ENCODE peak calls at places on chromosomes 4 and X, in five cellular contexts. M is GM12878, B is HEK293T, Q is HepG2, H is H1. C is an unnamed sample.

GRCh38 chr4:53174824-53175223 is 191.0 kb downstream of the SCFD2 start:
- DNase-seq in B (no peak), H (no peak), Q (no peak), M (no peak), C (no peak)

GRCh38 chr4:144518181-144518895 is 127.6 kb upstream of the HHIP start:
- DNase-seq in M (no peak), H (no peak), B (no peak), Q (no peak), C (no peak)

GRCh38 chrX:22742174-22742573 is 257.6 kb upstream of the DDX53 start:
- DNase-seq in H (no peak), Q (no peak), M (no peak), B (no peak), C (no peak)

GRCh38 chr4:87555751-87556619 is 26.8 kb upstream of the SPARCL1 start:
- DNase-seq in Q (no peak), B (no peak), M (no peak), H (no peak), C (no peak)

GRCh38 chr4:10157478-10158354 is 41.1 kb upstream of the WDR1 start:
- DNase-seq in Q (peak), H (peak), B (peak), M (peak), C (peak)

GRCh38 chr4:7941111-7942018 is 1.7 kb upstream of the AFAP1 start:
- DNase-seq in M (no peak), H (no peak), B (no peak), Q (no peak), C (no peak)

GRCh38 chr4:37682701-37683401 is 3.3 kb downstream of the RELL1 start:
- DNase-seq in Q (peak), B (no peak), H (no peak), M (peak), C (no peak)

GRCh38 chr4:95093936-95094929 is 336.5 kb downstream of the BMPR1B start:
- DNase-seq in H (no peak), Q (no peak), B (no peak), M (no peak), C (no peak)

GRCh38 chr4:119656986-119657635 is 28.5 kb upstream of the PDE5A start:
- DNase-seq in Q (no peak), B (no peak), H (no peak), M (no peak), C (no peak)

GRCh38 chr4:79121875-79122358 is 182.7 kb upstream of the PAQR3 start:
- DNase-seq in Q (no peak), H (no peak), M (no peak), B (no peak), C (no peak)

GRCh38 chr4:185424905-185425599 is 712 bp downstream of the UFSP2 start:
- DNase-seq in Q (peak), M (no peak), H (no peak), B (no peak), C (no peak)

GRCh38 chr4:83964996-83965541 is 429.2 kb downstream of the GPAT3 start:
- DNase-seq in B (no peak), Q (no peak), M (no peak), H (no peak), C (no peak)

GRCh38 chr4:150297861-150298474 is 219.7 kb downstream of the DCLK2 start:
- DNase-seq in Q (peak), H (no peak), M (peak), B (no peak), C (no peak)

GRCh38 chrX:48021026-48021900 is 14.5 kb downstream of the SPACA5 start:
- DNase-seq in M (peak), H (peak), Q (peak), B (peak), C (peak)

GRCh38 chrX:154714925-154715324 is 36.0 kb downstream of the GAB3 start:
- DNase-seq in Q (peak), H (peak), B (peak), M (no peak), C (peak)

GRCh38 chr4:123380728-123381716 is 15.6 kb upstream of the SPRY1 start:
- DNase-seq in B (no peak), Q (no peak), H (no peak), M (no peak), C (no peak)

GRCh38 chr4:94304365-94304971 is 38.2 kb downstream of the HPGDS start:
- DNase-seq in M (no peak), H (no peak), B (peak), Q (peak), C (peak)

GRCh38 chr4:113179996-113180395 is 130.5 kb downstream of the ANK2 start:
- DNase-seq in M (no peak), H (no peak), Q (no peak), B (no peak), C (no peak)

GRCh38 chrX:143455045-143455444 is 62.2 kb downstream of the SPANXN3 start:
- DNase-seq in B (no peak), Q (no peak), H (no peak), M (no peak), C (no peak)

GRCh38 chr4:185247151-185247550 is 37.8 kb downstream of the SNX25 start:
- DNase-seq in M (no peak), Q (no peak), B (no peak), H (no peak), C (no peak)

GRCh38 chr4:18366136-18366535 is 344.6 kb upstream of the LCORL start:
- DNase-seq in M (no peak), H (no peak), B (no peak), Q (no peak), C (no peak)

GRCh38 chrX:130715299-130715698 is 187.7 kb downstream of the ENOX2 start:
- DNase-seq in M (no peak), B (no peak), H (no peak), Q (no peak), C (no peak)

GRCh38 chr4:92521941-92522340 is 218.2 kb downstream of the GRID2 start:
- DNase-seq in H (no peak), B (no peak), M (no peak), Q (no peak), C (no peak)

GRCh38 chrX:104113237-104113965 is 1.1 kb downstream of the ZCCHC18 start:
- DNase-seq in Q (peak), B (peak), H (peak), M (no peak), C (peak)

GRCh38 chr4:17647927-17648326 is 33.5 kb downstream of the MED28 start:
- DNase-seq in H (no peak), Q (no peak), M (no peak), B (no peak), C (no peak)

GRCh38 chrX:74448669-74449068 is 27.4 kb downstream of the SLC16A2 start:
- DNase-seq in M (no peak), H (no peak), B (no peak), Q (no peak), C (no peak)

GRCh38 chrX:150227873-150228272 is 135.2 kb upstream of the MAMLD1 start:
- DNase-seq in B (no peak), M (no peak), Q (no peak), H (no peak), C (no peak)

GRCh38 chrX:150229481-150229880 is 133.6 kb upstream of the MAMLD1 start:
- DNase-seq in Q (no peak), B (no peak), M (no peak), H (no peak), C (no peak)

GRCh38 chrX:150227321-150227860 is 135.7 kb upstream of the MAMLD1 start:
- DNase-seq in Q (no peak), M (no peak), B (no peak), H (no peak), C (no peak)

GRCh38 chrX:150226223-150226965 is 136.7 kb upstream of the MAMLD1 start:
- DNase-seq in M (no peak), H (no peak), Q (no peak), B (no peak), C (no peak)

GRCh38 chrX:150229030-150229429 is 134.1 kb upstream of the MAMLD1 start:
- DNase-seq in M (no peak), Q (no peak), B (no peak), H (no peak), C (no peak)
- TF ChIP-seq SUZ12 in M (no peak), Q (no peak), B (no peak), H (no peak), C (no peak)

GRCh38 chrX:107715331-107716044 is 60.1 kb downstream of the TSC22D3 start:
- DNase-seq in B (no peak), M (no peak), H (no peak), Q (no peak), C (no peak)

GRCh38 chrX:107713205-107714195 is 62.1 kb downstream of the TSC22D3 start:
- DNase-seq in M (no peak), Q (no peak), B (no peak), H (no peak), C (no peak)

GRCh38 chrX:107716045-107716684 is 59.4 kb downstream of the TSC22D3 start:
- DNase-seq in M (no peak), H (no peak), Q (no peak), B (peak), C (no peak)

GRCh38 chrX:107712231-107713204 is 63.1 kb downstream of the TSC22D3 start:
- DNase-seq in M (no peak), H (no peak), Q (no peak), B (no peak), C (no peak)

GRCh38 chrX:107714196-107714811 is 61.3 kb downstream of the TSC22D3 start:
- DNase-seq in M (no peak), H (no peak), Q (no peak), B (no peak), C (no peak)
- TF ChIP-seq SUZ12 in M (no peak), H (no peak), Q (no peak), B (no peak), C (no peak)

DNA sequence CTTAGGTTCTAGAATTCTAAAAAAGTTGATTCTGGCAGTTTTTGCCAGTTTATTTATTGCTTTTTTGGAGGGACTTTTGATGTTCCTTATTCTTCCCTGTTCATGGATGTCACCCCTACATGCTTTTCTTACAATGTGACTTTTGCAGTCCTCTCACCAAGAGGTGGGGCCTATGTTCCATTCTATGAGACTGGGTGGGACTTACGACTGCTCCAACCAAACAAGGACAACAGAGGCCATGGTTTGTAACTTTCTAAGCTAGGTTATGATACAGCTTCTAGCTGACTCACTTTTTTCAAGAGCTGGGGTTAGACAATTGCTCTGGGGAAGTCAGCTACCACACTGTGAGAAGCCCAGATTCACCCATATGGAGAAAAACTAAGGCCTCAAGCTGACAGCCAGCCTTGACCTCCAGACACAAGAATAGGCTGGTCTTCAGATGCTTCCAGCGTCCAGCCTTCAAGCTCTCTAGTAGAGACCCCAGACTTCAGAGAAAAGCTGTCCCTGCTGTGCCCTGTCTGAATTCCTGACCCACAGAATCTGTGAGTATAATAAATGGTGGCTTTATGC is 39.5 kb downstream of the ENOPH1 start:
- DNase-seq in M (no peak), H (no peak), Q (peak), B (no peak), C (no peak)
- TF ChIP-seq SUZ12 in M (no peak), H (no peak), Q (no peak), B (no peak), C (no peak)

GRCh38 chrX:40468033-40468979 is 112.5 kb upstream of the ATP6AP2 start:
- DNase-seq in H (no peak), M (peak), Q (peak), B (peak), C (peak)
- TF ChIP-seq SUZ12 in H (no peak), M (no peak), Q (no peak), B (no peak), C (no peak)